ENCODE peak calls at places on chromosome 7, in four cellular contexts. Q is GM12878, V is K562, C is HepG2. Y is an unnamed sample.

GRCh38 chr7:1646957-1647891 is 22.9 kb upstream of the ELFN1 start:
- DNase-seq in Q (no peak), C (no peak), V (no peak), Y (no peak)

GRCh38 chr7:151601521-151602305 is 82.0 kb upstream of the RHEB start:
- DNase-seq in V (no peak), C (no peak), Q (no peak), Y (no peak)

GRCh38 chr7:47581442-47581820 is 480 bp downstream of the TNS3 start:
- DNase-seq in C (no peak), Q (no peak), V (no peak), Y (peak)

GRCh38 chr7:20439384-20439783 is 108.7 kb downstream of the ITGB8 start:
- DNase-seq in V (no peak), Q (no peak), C (no peak), Y (no peak)

GRCh38 chr7:38541440-38541839 is 89.7 kb downstream of the AMPH start:
- DNase-seq in Q (no peak), V (no peak), C (no peak), Y (no peak)

GRCh38 chr7:139059905-139060304 is 24.1 kb upstream of the ZC3HAV1L start:
- DNase-seq in C (no peak), Q (no peak), V (no peak), Y (no peak)

GRCh38 chr7:21338728-21339164 is 89.1 kb upstream of the SP4 start:
- DNase-seq in V (no peak), C (no peak), Q (no peak), Y (no peak)

GRCh38 chr7:30475580-30475979 is 3.0 kb downstream of the NOD1 start:
- DNase-seq in Q (no peak), V (no peak), C (no peak), Y (no peak)

GRCh38 chr7:512146-512510 is 7.5 kb downstream of the PDGFA start:
- DNase-seq in Q (no peak), C (no peak), V (no peak), Y (no peak)

GRCh38 chr7:13749666-13750065 is 239.8 kb downstream of the ETV1 start:
- DNase-seq in V (no peak), C (no peak), Q (no peak), Y (no peak)

GRCh38 chr7:29341156-29341555 is 146.6 kb downstream of the CHN2 start:
- DNase-seq in C (no peak), Q (no peak), V (no peak), Y (no peak)

GRCh38 chr7:50335795-50336754 is 31.6 kb downstream of the IKZF1 start:
- DNase-seq in V (peak), Q (no peak), C (no peak), Y (no peak)

GRCh38 chr7:108459922-108460551 is 3.8 kb upstream of the NRCAM start:
- DNase-seq in V (peak), Q (no peak), C (peak), Y (peak)

GRCh38 chr7:112290065-112290464 is 83.6 kb downstream of the ZNF277 start:
- DNase-seq in V (no peak), Q (no peak), C (no peak), Y (no peak)

GRCh38 chr7:70812511-70812910 is 319.4 kb upstream of the GALNT17 start:
- DNase-seq in C (peak), V (no peak), Q (no peak), Y (no peak)

GRCh38 chr7:24715661-24716479 is 41.4 kb downstream of the GSDME start:
- DNase-seq in V (peak), C (peak), Q (peak), Y (peak)

GRCh38 chr7:40827217-40828085 is 692.6 kb downstream of the SUGCT start:
- DNase-seq in Q (no peak), V (no peak), C (no peak), Y (no peak)

GRCh38 chr7:47044620-47045019 is 537.3 kb downstream of the TNS3 start:
- DNase-seq in Q (no peak), C (no peak), V (no peak), Y (no peak)

GRCh38 chr7:159017210-159017609 is 127.5 kb downstream of the VIPR2 start:
- DNase-seq in C (no peak), V (no peak), Q (no peak), Y (no peak)

GRCh38 chr7:30900053-30900452 is 11.6 kb upstream of the AQP1 start:
- DNase-seq in V (no peak), C (no peak), Q (no peak), Y (no peak)

GRCh38 chr7:37916017-37916672 is 472 bp downstream of the SFRP4 start:
- DNase-seq in C (no peak), V (no peak), Q (no peak), Y (no peak)

GRCh38 chr7:66281678-66282593 is 76.8 kb downstream of the TPST1 start:
- DNase-seq in V (peak), C (peak), Q (no peak), Y (no peak)

GRCh38 chr7:44617225-44617885 is 10.9 kb downstream of the OGDH start:
- DNase-seq in Q (no peak), V (peak), C (no peak), Y (no peak)
- TF ChIP-seq FOXK2 in Q (no peak), V (peak), C (no peak), Y (no peak)

GRCh38 chr7:78924581-78924980 is 528.9 kb downstream of the MAGI2 start:
- DNase-seq in V (no peak), Q (no peak), C (no peak), Y (peak)
- TF ChIP-seq BHLHE40 in V (no peak), Q (no peak), C (no peak), Y (no peak)

GRCh38 chr7:36638140-36638539 is 86.2 kb downstream of the AOAH start:
- DNase-seq in Q (no peak), C (no peak), V (no peak), Y (peak)

GRCh38 chr7:36638586-36639265 is 85.6 kb downstream of the AOAH start:
- DNase-seq in C (no peak), V (no peak), Q (no peak), Y (no peak)

GRCh38 chr7:36630112-36630650 is 94.1 kb downstream of the AOAH start:
- DNase-seq in C (no peak), V (no peak), Q (no peak), Y (no peak)

GRCh38 chr7:36637417-36637816 is 86.9 kb downstream of the AOAH start:
- DNase-seq in V (no peak), Q (no peak), C (no peak), Y (no peak)

GRCh38 chr7:36633377-36633776 is 90.9 kb downstream of the AOAH start:
- DNase-seq in Q (no peak), V (no peak), C (no peak), Y (no peak)
- TF ChIP-seq FOXM1 in Q (no peak), V (no peak), C (no peak), Y (no peak)

GRCh38 chr7:41889040-41889439 is 186.2 kb upstream of the INHBA start:
- DNase-seq in C (no peak), Q (no peak), V (no peak), Y (no peak)
- TF ChIP-seq FOXK2 in C (no peak), Q (no peak), V (no peak), Y (no peak)

DNA sequence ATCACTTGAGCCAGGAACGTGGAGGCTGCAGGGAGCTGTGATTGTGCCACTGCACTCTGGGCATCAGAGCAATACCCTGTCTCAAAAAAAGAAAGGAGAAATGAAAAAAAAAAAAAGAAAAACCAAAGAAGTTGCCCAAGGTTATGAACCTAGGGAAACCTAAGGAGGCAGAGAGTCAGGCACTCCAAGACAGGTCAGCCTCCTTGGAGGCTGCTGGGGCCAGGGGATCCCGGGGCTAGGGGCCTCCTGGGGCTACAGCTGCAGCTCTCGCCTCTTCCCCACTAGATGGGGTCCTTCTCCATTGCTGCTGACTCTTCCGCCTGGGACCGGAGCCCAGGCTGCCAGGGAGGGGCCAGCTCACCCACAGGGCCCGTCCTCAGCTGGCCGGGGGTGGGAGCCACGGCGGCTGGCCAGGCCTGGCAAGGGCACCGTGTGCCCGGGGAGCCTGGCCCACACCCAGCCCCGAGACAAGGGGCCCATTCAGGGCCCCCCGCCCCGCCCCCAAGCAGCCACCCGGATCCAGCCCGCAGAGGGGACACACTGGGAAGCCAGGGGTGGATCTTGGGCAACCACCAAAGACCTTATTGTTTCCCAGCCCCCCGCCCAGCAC is 1.7 kb upstream of the SPACDR start:
- DNase-seq in Q (no peak), C (peak), V (peak), Y (peak)
- TF ChIP-seq BHLHE40 in Q (no peak), C (no peak), V (no peak), Y (no peak)

GRCh38 chr7:152733286-152733934 is 26.1 kb upstream of the ACTR3B start:
- DNase-seq in V (no peak), Q (no peak), C (no peak), Y (no peak)
- TF ChIP-seq FOXM1 in V (no peak), Q (no peak), C (no peak), Y (no peak)

DNA sequence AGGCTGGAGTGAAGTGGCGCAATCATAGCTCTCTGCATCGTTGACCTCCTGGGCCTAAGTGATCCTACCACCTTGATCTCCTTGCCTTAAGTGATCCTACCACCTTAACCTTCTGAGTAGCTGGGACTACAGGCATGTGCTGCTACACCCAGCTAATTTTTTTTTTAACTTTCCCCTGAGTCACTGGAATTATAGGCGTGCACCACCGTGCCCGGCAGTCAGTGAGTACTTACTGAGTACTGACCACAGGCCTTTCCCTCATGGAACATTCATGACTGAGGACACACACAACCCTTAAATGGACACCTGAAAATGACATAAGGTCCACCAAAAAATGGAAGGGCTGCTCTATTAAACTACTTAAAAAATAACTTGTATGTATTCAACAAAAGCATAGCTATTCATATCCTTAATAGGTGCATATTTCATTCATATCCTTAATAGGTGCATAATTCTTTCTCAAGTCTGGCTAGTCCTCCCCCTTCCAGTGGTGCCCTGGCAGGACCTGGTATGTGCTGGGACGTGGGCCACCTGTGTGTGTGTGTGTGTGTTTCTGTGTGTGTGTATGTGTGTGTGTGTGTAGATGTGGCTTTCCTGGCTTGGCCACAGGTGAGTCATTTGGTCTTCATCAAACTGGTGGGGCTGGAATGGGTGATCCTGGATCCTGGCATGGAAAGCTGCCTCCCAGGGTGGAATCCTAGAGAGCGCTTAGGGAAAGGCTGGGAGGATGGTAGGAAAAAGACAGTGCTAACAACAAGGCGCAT is 3.5 kb downstream of the FAM180A start:
- DNase-seq in Q (no peak), V (no peak), C (no peak), Y (no peak)
- TF ChIP-seq FOXK2 in Q (no peak), V (no peak), C (no peak), Y (no peak)

GRCh38 chr7:155073922-155074321 is 3.8 kb downstream of the HTR5A start:
- DNase-seq in V (no peak), Q (no peak), C (no peak), Y (no peak)

GRCh38 chr7:155071121-155071651 is 1.1 kb downstream of the HTR5A start:
- DNase-seq in C (no peak), Q (no peak), V (no peak), Y (no peak)

GRCh38 chr7:155066417-155066950 is 3.6 kb upstream of the HTR5A start:
- DNase-seq in C (no peak), Q (no peak), V (no peak), Y (no peak)

GRCh38 chr7:155071916-155072315 is 1.8 kb downstream of the HTR5A start:
- DNase-seq in V (no peak), Q (no peak), C (no peak), Y (no peak)

GRCh38 chr7:155069992-155070827 is at the start of gene HTR5A:
- DNase-seq in V (peak), Q (peak), C (peak), Y (peak)
- TF ChIP-seq BHLHE40 in V (peak), Q (peak), C (no peak), Y (no peak)

GRCh38 chr7:142319970-142320369 is 62.1 kb upstream of the PRSS58 start:
- DNase-seq in C (no peak), Q (no peak), V (peak), Y (peak)
- TF ChIP-seq FOXM1 in C (no peak), Q (no peak), V (no peak), Y (no peak)